ENCODE peak calls at places on chromosomes 12 and 14, in four cellular contexts. R, Q, H and D are unnamed samples.

GRCh38 chr12:99390707-99391106 is 256.8 kb upstream of the GARIN6 start:
- DNase-seq in R (no peak), Q (no peak), H (no peak), D (peak)

GRCh38 chr14:99272669-99273024 is 650 bp upstream of the BCL11B start:
- DNase-seq in R (no peak), Q (no peak), H (no peak), D (no peak)

GRCh38 chr12:98416845-98417244 is 98.5 kb upstream of the TMPO start:
- DNase-seq in R (no peak), Q (no peak), H (no peak), D (peak)

GRCh38 chr14:29740491-29740890 is 187.2 kb downstream of the PRKD1 start:
- DNase-seq in R (no peak), Q (no peak), H (no peak), D (no peak)

GRCh38 chr14:70622111-70622712 is 19.5 kb upstream of the TTC9 start:
- DNase-seq in R (no peak), Q (peak), H (peak), D (peak)

GRCh38 chr12:55693323-55694187 is 14.1 kb downstream of the ITGA7 start:
- DNase-seq in R (no peak), Q (no peak), H (no peak), D (no peak)

GRCh38 chr12:4719821-4720636 is at the start of gene GALNT8:
- DNase-seq in R (no peak), Q (no peak), H (no peak), D (peak)

GRCh38 chr12:62290804-62291203 is 30.6 kb downstream of the USP15 start:
- DNase-seq in R (no peak), Q (no peak), H (no peak), D (no peak)

GRCh38 chr12:88663001-88663400 is 82.7 kb upstream of the KITLG start:
- DNase-seq in R (no peak), Q (no peak), H (no peak), D (peak)

GRCh38 chr12:13472690-13473089 is 276.2 kb downstream of the EMP1 start:
- DNase-seq in R (no peak), Q (no peak), H (no peak), D (peak)